ENCODE peak calls at places on chromosomes 1 and 21, in five cellular contexts. One of them, this sample, is unnamed.

GRCh38 chr1:222817529-222817928 is 2.7 kb downstream of the DISP1 start:
- DNase-seq in GM13977: peak
- DNase-seq in stomach: no peak
- DNase-seq in adrenal gland: no peak
- DNase-seq in stimulated activated CD4-positive, alpha-beta T cell treated with anti-CD3 and anti-CD28 coated beads, Interleukin-1b, Interleukin-23, amount 100 ng/mL, for 1 hour: no peak
- DNase-seq in this sample: no peak

GRCh38 chr1:113887776-113888175 is 395 bp upstream of the BCL2L15 start:
- DNase-seq in GM13977: no peak
- DNase-seq in stomach: no peak
- DNase-seq in adrenal gland: no peak
- DNase-seq in stimulated activated CD4-positive, alpha-beta T cell treated with anti-CD3 and anti-CD28 coated beads, Interleukin-1b, Interleukin-23, amount 100 ng/mL, for 1 hour: no peak
- DNase-seq in this sample: no peak

GRCh38 chr1:198607714-198608113 is 31.1 kb upstream of the PTPRC start:
- DNase-seq in GM13977: no peak
- DNase-seq in stomach: no peak
- DNase-seq in adrenal gland: no peak
- DNase-seq in stimulated activated CD4-positive, alpha-beta T cell treated with anti-CD3 and anti-CD28 coated beads, Interleukin-1b, Interleukin-23, amount 100 ng/mL, for 1 hour: no peak
- DNase-seq in this sample: no peak

GRCh38 chr1:162157469-162157868 is 88.0 kb downstream of the NOS1AP start:
- DNase-seq in GM13977: no peak
- DNase-seq in stomach: no peak
- DNase-seq in adrenal gland: no peak
- DNase-seq in stimulated activated CD4-positive, alpha-beta T cell treated with anti-CD3 and anti-CD28 coated beads, Interleukin-1b, Interleukin-23, amount 100 ng/mL, for 1 hour: no peak
- DNase-seq in this sample: no peak

GRCh38 chr1:29679316-29679715 is 443.0 kb downstream of the PTPRU start:
- DNase-seq in GM13977: no peak
- DNase-seq in stomach: no peak
- DNase-seq in adrenal gland: no peak
- DNase-seq in stimulated activated CD4-positive, alpha-beta T cell treated with anti-CD3 and anti-CD28 coated beads, Interleukin-1b, Interleukin-23, amount 100 ng/mL, for 1 hour: no peak
- DNase-seq in this sample: no peak

GRCh38 chr1:116359060-116359830 is 13.8 kb upstream of the ATP1A1 start:
- DNase-seq in GM13977: no peak
- DNase-seq in stomach: no peak
- DNase-seq in adrenal gland: no peak
- DNase-seq in stimulated activated CD4-positive, alpha-beta T cell treated with anti-CD3 and anti-CD28 coated beads, Interleukin-1b, Interleukin-23, amount 100 ng/mL, for 1 hour: no peak
- DNase-seq in this sample: no peak

GRCh38 chr1:65764052-65764451 is 28.6 kb upstream of the PDE4B start:
- DNase-seq in GM13977: no peak
- DNase-seq in stomach: no peak
- DNase-seq in adrenal gland: no peak
- DNase-seq in stimulated activated CD4-positive, alpha-beta T cell treated with anti-CD3 and anti-CD28 coated beads, Interleukin-1b, Interleukin-23, amount 100 ng/mL, for 1 hour: no peak
- DNase-seq in this sample: no peak

GRCh38 chr1:97906567-97907228 is 14.1 kb downstream of the DPYD start:
- DNase-seq in GM13977: no peak
- DNase-seq in stomach: no peak
- DNase-seq in adrenal gland: no peak
- DNase-seq in stimulated activated CD4-positive, alpha-beta T cell treated with anti-CD3 and anti-CD28 coated beads, Interleukin-1b, Interleukin-23, amount 100 ng/mL, for 1 hour: no peak
- DNase-seq in this sample: no peak

GRCh38 chr1:54904476-54905048 is 17.6 kb upstream of the DHCR24 start:
- DNase-seq in GM13977: no peak
- DNase-seq in stomach: no peak
- DNase-seq in adrenal gland: no peak
- DNase-seq in stimulated activated CD4-positive, alpha-beta T cell treated with anti-CD3 and anti-CD28 coated beads, Interleukin-1b, Interleukin-23, amount 100 ng/mL, for 1 hour: no peak
- DNase-seq in this sample: no peak

GRCh38 chr1:219088778-219089557 is 84.7 kb upstream of the LYPLAL1 start:
- DNase-seq in GM13977: no peak
- DNase-seq in stomach: peak
- DNase-seq in adrenal gland: peak
- DNase-seq in stimulated activated CD4-positive, alpha-beta T cell treated with anti-CD3 and anti-CD28 coated beads, Interleukin-1b, Interleukin-23, amount 100 ng/mL, for 1 hour: no peak
- DNase-seq in this sample: peak

GRCh38 chr21:19684328-19684727 is 1280.7 kb upstream of the TMPRSS15 start:
- DNase-seq in GM13977: no peak
- DNase-seq in stomach: no peak
- DNase-seq in adrenal gland: no peak
- DNase-seq in stimulated activated CD4-positive, alpha-beta T cell treated with anti-CD3 and anti-CD28 coated beads, Interleukin-1b, Interleukin-23, amount 100 ng/mL, for 1 hour: no peak
- DNase-seq in this sample: no peak

GRCh38 chr21:42684109-42684916 is 30.9 kb downstream of the PDE9A start:
- DNase-seq in GM13977: no peak
- DNase-seq in stomach: no peak
- DNase-seq in adrenal gland: no peak
- DNase-seq in stimulated activated CD4-positive, alpha-beta T cell treated with anti-CD3 and anti-CD28 coated beads, Interleukin-1b, Interleukin-23, amount 100 ng/mL, for 1 hour: peak
- DNase-seq in this sample: no peak

GRCh38 chr1:183039985-183040447 is 16.8 kb downstream of the LAMC1 start:
- DNase-seq in GM13977: no peak
- DNase-seq in stomach: no peak
- DNase-seq in adrenal gland: no peak
- DNase-seq in stimulated activated CD4-positive, alpha-beta T cell treated with anti-CD3 and anti-CD28 coated beads, Interleukin-1b, Interleukin-23, amount 100 ng/mL, for 1 hour: no peak
- DNase-seq in this sample: no peak

GRCh38 chr1:81670997-81671396 is 129.7 kb upstream of the ADGRL2 start:
- DNase-seq in GM13977: no peak
- DNase-seq in stomach: no peak
- DNase-seq in adrenal gland: no peak
- DNase-seq in stimulated activated CD4-positive, alpha-beta T cell treated with anti-CD3 and anti-CD28 coated beads, Interleukin-1b, Interleukin-23, amount 100 ng/mL, for 1 hour: no peak
- DNase-seq in this sample: no peak

GRCh38 chr21:26846036-26846931 is 1.1 kb upstream of the ADAMTS1 start:
- DNase-seq in GM13977: no peak
- DNase-seq in stomach: peak
- DNase-seq in adrenal gland: peak
- DNase-seq in stimulated activated CD4-positive, alpha-beta T cell treated with anti-CD3 and anti-CD28 coated beads, Interleukin-1b, Interleukin-23, amount 100 ng/mL, for 1 hour: no peak
- DNase-seq in this sample: no peak

GRCh38 chr1:20390589-20391331 is 95.2 kb downstream of the CAMK2N1 start:
- DNase-seq in GM13977: no peak
- DNase-seq in stomach: no peak
- DNase-seq in adrenal gland: no peak
- DNase-seq in stimulated activated CD4-positive, alpha-beta T cell treated with anti-CD3 and anti-CD28 coated beads, Interleukin-1b, Interleukin-23, amount 100 ng/mL, for 1 hour: no peak
- DNase-seq in this sample: no peak

GRCh38 chr1:201622824-201623223 is 83.9 kb downstream of the NAV1 start:
- DNase-seq in GM13977: no peak
- DNase-seq in stomach: no peak
- DNase-seq in adrenal gland: no peak
- DNase-seq in stimulated activated CD4-positive, alpha-beta T cell treated with anti-CD3 and anti-CD28 coated beads, Interleukin-1b, Interleukin-23, amount 100 ng/mL, for 1 hour: no peak
- DNase-seq in this sample: no peak

GRCh38 chr1:196608401-196609113 is at the start of gene KCNT2:
- DNase-seq in GM13977: no peak
- DNase-seq in stomach: peak
- DNase-seq in adrenal gland: peak
- DNase-seq in stimulated activated CD4-positive, alpha-beta T cell treated with anti-CD3 and anti-CD28 coated beads, Interleukin-1b, Interleukin-23, amount 100 ng/mL, for 1 hour: no peak
- DNase-seq in this sample: no peak

GRCh38 chr21:36689324-36689723 is 9.6 kb upstream of the SIM2 start:
- DNase-seq in GM13977: no peak
- DNase-seq in stomach: no peak
- DNase-seq in adrenal gland: no peak
- DNase-seq in stimulated activated CD4-positive, alpha-beta T cell treated with anti-CD3 and anti-CD28 coated beads, Interleukin-1b, Interleukin-23, amount 100 ng/mL, for 1 hour: no peak
- DNase-seq in this sample: no peak

GRCh38 chr1:218323568-218324225 is 21.4 kb upstream of the TGFB2 start:
- DNase-seq in GM13977: no peak
- DNase-seq in stomach: no peak
- DNase-seq in adrenal gland: no peak
- DNase-seq in stimulated activated CD4-positive, alpha-beta T cell treated with anti-CD3 and anti-CD28 coated beads, Interleukin-1b, Interleukin-23, amount 100 ng/mL, for 1 hour: no peak
- DNase-seq in this sample: no peak

GRCh38 chr1:29387210-29387609 is 150.9 kb downstream of the PTPRU start:
- DNase-seq in GM13977: no peak
- DNase-seq in stomach: no peak
- DNase-seq in adrenal gland: no peak
- DNase-seq in stimulated activated CD4-positive, alpha-beta T cell treated with anti-CD3 and anti-CD28 coated beads, Interleukin-1b, Interleukin-23, amount 100 ng/mL, for 1 hour: no peak
- DNase-seq in this sample: no peak

GRCh38 chr1:79549191-79549590 is 542.7 kb upstream of the ADGRL4 start:
- DNase-seq in GM13977: no peak
- DNase-seq in stomach: no peak
- DNase-seq in adrenal gland: no peak
- DNase-seq in stimulated activated CD4-positive, alpha-beta T cell treated with anti-CD3 and anti-CD28 coated beads, Interleukin-1b, Interleukin-23, amount 100 ng/mL, for 1 hour: no peak
- DNase-seq in this sample: no peak

This sample was measured in GM12878.